ENCODE peak calls at places on chromosomes 3 and 15, in five cellular contexts. Y is HepG2, T is A549, V is transverse colon, A is ovary. Q is an unnamed sample. For H3K4me1, the result is how much of the 10 kb centered on the place peaks cover.

GRCh38 chr3:123605789-123606234 is 21.0 kb upstream of the HACD2 start:
- DNase-seq in Y (peak), T (peak), V (no peak), A (no peak), Q (no peak)

GRCh38 chr3:40780801-40781406 is 256.1 kb downstream of the ZNF621 start:
- DNase-seq in Y (no peak), T (no peak), V (no peak), A (peak), Q (no peak)

GRCh38 chr3:41093476-41093875 is 105.8 kb upstream of the CTNNB1 start:
- DNase-seq in Y (no peak), T (no peak), V (no peak), A (no peak), Q (no peak)

GRCh38 chr15:27498700-27499099 is 527.7 kb downstream of the GABRG3 start:
- DNase-seq in Y (no peak), T (no peak), V (no peak), A (no peak), Q (no peak)

GRCh38 chr3:100957407-100958100 is 35.7 kb downstream of the ABI3BP start:
- DNase-seq in Y (no peak), T (no peak), V (no peak), A (no peak), Q (no peak)

GRCh38 chr3:16838561-16838960 is 46.2 kb upstream of the PLCL2 start:
- DNase-seq in Y (peak), T (no peak), V (peak), A (no peak), Q (no peak)

GRCh38 chr3:14415501-14415900 is 13.1 kb downstream of the SLC6A6 start:
- DNase-seq in Y (no peak), T (no peak), V (no peak), A (no peak), Q (no peak)

GRCh38 chr15:101615986-101616848 is 36.0 kb downstream of the TM2D3 start:
- DNase-seq in Y (peak), T (peak), V (peak), A (peak), Q (peak)

GRCh38 chr3:69200384-69201068 is 78.1 kb upstream of the LMOD3 start:
- DNase-seq in Y (peak), T (no peak), V (peak), A (no peak), Q (peak)

GRCh38 chr15:57610130-57610529 is 18.4 kb downstream of the MYZAP start:
- DNase-seq in Y (no peak), T (peak), V (peak), A (peak), Q (peak)

DNA sequence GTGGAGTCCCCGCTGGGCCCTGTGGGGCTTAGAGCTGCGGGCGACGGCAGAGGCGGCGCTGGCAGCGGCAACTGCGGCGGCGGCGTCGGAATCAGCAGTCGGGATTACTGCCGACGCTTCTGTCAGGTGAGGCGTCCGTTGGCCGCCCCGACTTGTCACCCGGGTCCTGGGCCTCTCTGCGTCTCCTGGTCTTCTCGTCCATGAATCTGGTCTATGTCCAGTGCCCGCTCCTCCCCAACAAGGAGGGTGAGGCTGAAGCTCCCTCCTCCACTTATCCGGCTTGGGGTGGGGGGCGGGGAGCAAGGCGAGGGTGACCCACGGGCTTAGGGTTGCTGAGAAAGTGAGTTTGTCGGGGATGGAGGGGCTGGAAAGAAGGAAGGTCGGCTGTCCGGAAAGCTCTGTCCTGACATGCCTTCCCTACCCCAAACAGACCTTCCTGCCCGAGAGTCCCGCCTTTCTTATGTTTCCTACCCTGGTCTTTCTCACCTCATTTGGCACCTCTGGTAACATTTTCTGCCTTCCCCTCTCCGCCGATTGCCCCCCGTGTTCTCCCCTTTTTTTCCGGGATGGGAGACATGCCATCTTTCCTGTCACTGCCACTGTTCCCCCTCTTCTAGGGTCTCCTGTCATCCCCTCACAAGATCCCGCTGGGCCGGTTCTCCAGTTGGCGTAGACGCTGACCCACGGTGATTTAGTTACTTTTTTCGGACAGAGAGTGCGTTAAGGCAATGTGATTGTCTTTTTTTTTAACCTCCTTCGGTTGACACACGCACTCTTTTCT is 515 bp downstream of the ZNF654 start:
- DNase-seq in Y (no peak), T (peak), V (peak), A (peak), Q (no peak)
- H3K4me1 ChIP-seq in Y (under half), T (under half), V (under half), A (under half), Q (half or more)

GRCh38 chr3:36678216-36679013 is 85.9 kb downstream of the DCLK3 start:
- DNase-seq in Y (no peak), T (no peak), V (no peak), A (no peak), Q (no peak)

GRCh38 chr3:36674816-36675215 is 89.5 kb downstream of the DCLK3 start:
- DNase-seq in Y (no peak), T (no peak), V (no peak), A (no peak), Q (no peak)

GRCh38 chr3:36681867-36682266 is 82.5 kb downstream of the DCLK3 start:
- DNase-seq in Y (no peak), T (no peak), V (no peak), A (no peak), Q (no peak)

GRCh38 chr3:36679384-36680200 is 84.8 kb downstream of the DCLK3 start:
- DNase-seq in Y (no peak), T (peak), V (no peak), A (no peak), Q (no peak)

GRCh38 chr3:36677331-36678007 is 86.9 kb downstream of the DCLK3 start:
- DNase-seq in Y (peak), T (peak), V (no peak), A (no peak), Q (no peak)
- TF ChIP-seq EP300 in Y (no peak), T (no peak), V (no peak), A (no peak), Q (no peak)

DNA sequence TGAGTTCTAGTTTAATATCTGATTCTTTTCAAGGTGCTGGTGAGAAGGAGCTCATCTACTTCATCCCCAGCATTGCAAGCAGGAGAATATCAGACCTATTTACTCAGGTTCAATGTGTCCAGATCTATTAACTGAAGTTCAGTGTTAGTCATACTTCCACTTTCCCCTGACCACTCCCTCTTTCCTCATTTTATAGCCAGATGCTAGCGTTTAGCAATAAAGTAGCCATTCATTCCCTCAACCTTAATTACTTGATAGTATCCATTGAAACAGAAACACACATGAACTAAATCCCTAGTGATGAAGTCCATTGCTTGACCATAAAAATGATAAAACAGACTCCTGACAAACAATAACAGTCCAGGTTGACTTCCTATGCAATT is 60.0 kb downstream of the RPL22L1 start:
- DNase-seq in Y (no peak), T (no peak), V (no peak), A (no peak), Q (no peak)
- TF ChIP-seq POLR2A in Y (no peak), T (no peak), V (no peak), A (no peak), Q (no peak)

DNA sequence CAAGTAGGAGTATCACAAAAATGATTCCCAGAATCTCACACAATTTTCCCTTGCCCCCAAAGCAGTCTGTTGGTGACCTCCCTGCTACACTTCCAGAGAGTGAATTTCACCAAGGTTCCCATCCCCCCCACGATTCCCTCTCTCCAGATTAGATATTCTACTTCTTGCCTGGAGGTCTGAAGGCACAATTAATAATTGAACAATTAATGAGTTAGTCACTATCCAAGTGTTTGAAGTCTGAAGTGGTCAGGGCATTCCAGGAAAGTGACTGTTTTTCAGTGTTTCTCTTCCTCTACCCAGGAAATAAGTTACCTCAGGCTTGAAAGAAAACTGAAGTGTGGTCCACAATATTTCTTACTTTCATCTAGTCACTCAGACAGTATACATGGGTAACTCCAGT is 2.5 kb upstream of the TM4SF4 start:
- DNase-seq in Y (no peak), T (no peak), V (no peak), A (no peak), Q (no peak)
- H3K4me1 ChIP-seq in Y (under half), T (half or more), V (under half), A (under half), Q (half or more)

DNA sequence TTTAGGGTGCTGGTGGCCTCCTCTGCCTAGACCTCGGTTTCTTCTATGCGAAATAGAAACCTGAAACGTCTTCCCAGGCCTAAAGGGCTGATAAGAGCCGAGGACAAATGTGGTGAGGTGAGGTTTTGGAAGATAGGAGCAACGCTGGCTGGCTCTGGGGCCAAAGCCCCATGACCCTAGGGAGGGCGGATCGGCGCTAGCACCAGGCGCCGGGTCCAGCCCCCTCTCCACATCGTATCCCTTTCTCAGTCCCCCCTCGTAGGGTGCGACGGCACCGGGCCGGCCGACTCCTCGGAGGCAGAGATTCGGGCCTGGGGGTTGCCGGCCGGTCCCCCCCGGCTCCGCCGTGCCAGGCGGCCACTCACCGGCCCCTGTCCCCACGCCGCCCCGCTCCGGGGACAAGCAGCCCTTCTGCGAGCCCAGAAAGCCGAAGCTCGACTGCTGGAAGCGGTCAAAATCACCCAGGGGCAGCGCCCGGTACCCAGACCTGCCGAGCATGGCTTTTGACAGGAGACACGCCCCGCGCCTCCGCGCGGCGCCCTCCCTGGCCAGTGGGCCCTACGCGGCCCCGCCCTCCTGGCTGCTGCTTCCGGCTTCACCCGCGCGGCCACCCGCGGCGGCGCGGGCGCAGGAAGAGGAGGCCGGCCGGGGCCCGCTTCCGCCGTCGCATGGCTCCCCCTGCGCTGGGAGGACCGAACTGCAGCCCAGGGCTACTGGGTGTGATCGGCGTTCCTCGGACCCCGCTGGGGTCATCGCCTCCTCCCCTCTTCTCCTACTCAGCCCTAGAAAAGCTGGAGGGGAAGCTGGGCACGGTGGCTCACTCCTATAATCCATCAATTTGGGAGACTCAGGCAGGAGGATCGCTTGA is at the start of gene STOML1:
- DNase-seq in Y (peak), T (peak), V (peak), A (peak), Q (peak)
- TF ChIP-seq EP300 in Y (no peak), T (no peak), V (no peak), A (no peak), Q (no peak)

Q was measured in stomach.